ENCODE peak calls at places on chromosomes 12 and 14, in nine cellular contexts. B, L, H, Q, A, U, M, D and K are unnamed samples.

GRCh38 chr12:15706010-15706676 is 83.0 kb downstream of the EPS8 start:
- DNase-seq in D (no peak), H (no peak), L (no peak), U (no peak), B (no peak), Q (no peak), A (no peak), M (no peak), K (no peak)

GRCh38 chr14:90616881-90617280 is 199.3 kb downstream of the TTC7B start:
- DNase-seq in U (no peak), L (no peak), B (no peak), Q (peak; percentile 18), D (no peak), M (no peak), A (no peak), H (no peak), K (no peak)

GRCh38 chr14:50860478-50861086 is 11.3 kb upstream of the ABHD12B start:
- DNase-seq in A (peak; percentile 73), M (peak; percentile 76), U (peak; percentile 77), L (peak; percentile 82), B (peak; percentile 76), D (peak; percentile 83), H (peak; percentile 75), Q (peak; percentile 87), K (no peak)

GRCh38 chr12:31117203-31118011 is 43.7 kb downstream of the DDX11 start:
- DNase-seq in H (peak; percentile 12), D (peak; percentile 41), B (no peak), Q (peak; percentile 18), M (peak; percentile 26), A (peak; percentile 16), U (peak; percentile 53), L (peak; percentile 16), K (no peak)

GRCh38 chr12:123660328-123660727 is 10.6 kb upstream of the TCTN2 start:
- DNase-seq in Q (peak; percentile 85), L (peak; percentile 60), D (no peak), U (no peak), H (no peak), B (no peak), A (no peak), M (no peak), K (peak; percentile 47)

GRCh38 chr12:52837341-52837741 is 3.2 kb upstream of the KRT79 start:
- DNase-seq in H (no peak), B (no peak), A (no peak), Q (peak; percentile 80), L (peak; percentile 70), D (no peak), U (no peak), M (no peak), K (peak; percentile 47)

GRCh38 chr14:105436402-105436801 is 16.8 kb downstream of the MTA1 start:
- DNase-seq in L (no peak), B (no peak), H (no peak), A (no peak), M (no peak), U (no peak), D (no peak), Q (no peak), K (no peak)

GRCh38 chr12:27383429-27384260 is 51.0 kb downstream of the BMAL2 start:
- DNase-seq in B (peak; percentile 35), Q (peak; percentile 89), L (peak; percentile 89), M (peak; percentile 40), D (peak; percentile 76), A (peak; percentile 39), U (peak; percentile 59), H (peak; percentile 37), K (peak; percentile 28)

GRCh38 chr14:99561827-99562226 is 42.2 kb downstream of the CCDC85C start:
- DNase-seq in H (no peak), A (no peak), B (no peak), U (no peak), Q (no peak), D (no peak), M (no peak), L (peak; percentile 50), K (no peak)

GRCh38 chr12:107178776-107179175 is 85.4 kb upstream of the CRY1 start:
- DNase-seq in L (no peak), D (no peak), Q (no peak), U (no peak), A (no peak), H (no peak), M (no peak), B (no peak), K (no peak)

GRCh38 chr12:41485203-41485602 is 297.1 kb downstream of the PDZRN4 start:
- DNase-seq in B (no peak), L (peak; percentile 36), Q (peak; percentile 3), U (no peak), H (no peak), A (no peak), D (no peak), M (no peak), K (no peak)

GRCh38 chr12:80937391-80938238 is at the start of gene LIN7A:
- DNase-seq in H (no peak), U (peak; percentile 47), M (no peak), Q (peak; percentile 35), D (peak; percentile 66), L (peak; percentile 26), B (no peak), A (no peak), K (no peak)

GRCh38 chr12:6552140-6552551 is 3.7 kb downstream of the IFFO1 start:
- DNase-seq in U (peak; percentile 65), H (no peak), A (no peak), B (no peak), D (peak; percentile 75), M (no peak), L (no peak), Q (peak; percentile 42), K (no peak)

GRCh38 chr12:12508612-12509011 is 54.1 kb downstream of the DUSP16 start:
- DNase-seq in M (no peak), L (no peak), A (no peak), U (no peak), B (no peak), H (no peak), Q (peak; percentile 60), D (no peak), K (no peak)

GRCh38 chr14:34650786-34651584 is 21.0 kb upstream of the SNX6 start:
- DNase-seq in Q (peak; percentile 99), A (no peak), H (no peak), D (no peak), L (peak; percentile 97), U (no peak), B (no peak), M (no peak), K (peak; percentile 99)

GRCh38 chr12:122981587-122982493 is 1.4 kb downstream of the ARL6IP4 start:
- DNase-seq in U (no peak), A (no peak), L (no peak), D (no peak), M (no peak), H (no peak), Q (no peak), B (no peak), K (no peak)

GRCh38 chr14:78010688-78011087 is 159.5 kb upstream of the NRXN3 start:
- DNase-seq in H (no peak), U (no peak), A (no peak), L (peak; percentile 89), M (no peak), B (no peak), Q (peak; percentile 32), D (peak; percentile 37), K (no peak)

GRCh38 chr14:103514596-103515421 is 7.8 kb downstream of the CKB start:
- DNase-seq in L (no peak), U (no peak), D (peak; percentile 20), H (no peak), B (no peak), Q (no peak), M (no peak), A (no peak), K (no peak)

GRCh38 chr14:99579903-99580570 is 24.0 kb downstream of the CCDC85C start:
- DNase-seq in L (peak; percentile 99), Q (peak; percentile 23), H (no peak), D (no peak), B (no peak), A (no peak), M (no peak), U (peak; percentile 22), K (no peak)

GRCh38 chr14:57487771-57488170 is 5.9 kb downstream of the CCDC198 start:
- DNase-seq in B (no peak), D (no peak), U (no peak), L (peak; percentile 93), M (no peak), Q (no peak), A (no peak), H (no peak), K (no peak)

GRCh38 chr12:81078469-81079196 is 754 bp downstream of the ACSS3 start:
- DNase-seq in A (no peak), U (peak; percentile 58), Q (peak; percentile 64), L (peak; percentile 66), D (peak; percentile 56), B (no peak), H (no peak), M (no peak), K (no peak)

GRCh38 chr12:18158774-18159557 is 69.0 kb upstream of the RERGL start:
- DNase-seq in A (no peak), D (no peak), L (peak; percentile 44), U (no peak), B (no peak), H (no peak), M (no peak), Q (peak; percentile 36), K (no peak)

GRCh38 chr12:107635139-107635538 is 50.5 kb upstream of the PWP1 start:
- DNase-seq in M (no peak), D (no peak), B (no peak), Q (peak; percentile 28), L (peak; percentile 14), U (no peak), A (no peak), H (no peak), K (no peak)

GRCh38 chr14:27164139-27164538 is 566.3 kb upstream of the NOVA1 start:
- DNase-seq in B (no peak), U (no peak), A (no peak), H (no peak), L (no peak), Q (no peak), M (no peak), D (no peak), K (no peak)

GRCh38 chr12:70576341-70577282 is 60.6 kb downstream of the PTPRB start:
- DNase-seq in Q (peak; percentile 91), M (peak; percentile 20), U (no peak), L (peak; percentile 72), D (no peak), H (no peak), A (no peak), B (no peak), K (peak; percentile 71)